ENCODE peak calls at places on chromosomes 3 and 15, in six cellular contexts. U is IMR-90, B is neuronal stem cell, N is H9, C is H1, K is trophoblast cell. W is an unnamed sample.

GRCh38 chr15:77634266-77634962 is 1.7 kb upstream of the LINGO1 start:
- DNase-seq in N (peak; percentile 95), K (peak; percentile 65), C (no peak), B (peak; percentile 71), U (peak; percentile 38), W (peak; percentile 51)

GRCh38 chr3:138682674-138683073 is 74.1 kb downstream of the FAIM start:
- DNase-seq in U (no peak), K (no peak), N (no peak), C (no peak), B (no peak), W (no peak)

GRCh38 chr3:186847437-186847836 is 4.9 kb downstream of the ADIPOQ start:
- DNase-seq in U (no peak), B (no peak), C (no peak), K (no peak), N (no peak), W (no peak)

GRCh38 chr3:79369306-79369705 is 398.5 kb downstream of the ROBO1 start:
- DNase-seq in U (peak; percentile 43), B (no peak), N (no peak), K (peak; percentile 16), C (no peak), W (peak; percentile 6)

GRCh38 chr15:51907136-51907862 is 64.3 kb downstream of the LEO1 start:
- DNase-seq in C (no peak), B (no peak), K (peak; percentile 91), U (peak; percentile 42), N (no peak), W (peak; percentile 31)

GRCh38 chr3:190865828-190866227 is 3.3 kb upstream of the GMNC start:
- DNase-seq in C (no peak), K (peak; percentile 43), N (no peak), U (no peak), B (no peak), W (no peak)

GRCh38 chr3:150412599-150413069 is 4.5 kb downstream of the TSC22D2 start:
- DNase-seq in B (no peak), U (peak; percentile 92), K (peak; percentile 47), C (no peak), N (no peak), W (peak; percentile 87)

GRCh38 chr3:72234394-72234793 is 449.4 kb upstream of the PROK2 start:
- DNase-seq in U (peak; percentile 50), K (peak; percentile 86), C (no peak), B (no peak), N (no peak), W (no peak)

GRCh38 chr3:79167651-79168416 is 600.0 kb downstream of the ROBO1 start:
- DNase-seq in B (no peak), C (no peak), N (no peak), K (peak; percentile 30), U (peak; percentile 97), W (peak; percentile 90)

GRCh38 chr3:102206506-102207145 is 228.2 kb upstream of the ZPLD1 start:
- DNase-seq in C (no peak), U (peak; percentile 79), B (no peak), K (peak; percentile 18), N (no peak), W (peak; percentile 86)

GRCh38 chr15:32706704-32707103 is 11.1 kb upstream of the GREM1 start:
- DNase-seq in N (no peak), C (no peak), U (no peak), K (no peak), B (no peak), W (peak; percentile 63)

GRCh38 chr3:51958603-51959521 is 3.7 kb downstream of the GPR62 start:
- DNase-seq in U (no peak), K (no peak), N (no peak), C (no peak), B (no peak), W (no peak)

GRCh38 chr3:128372281-128372680 is 94.4 kb downstream of the DNAJB8 start:
- DNase-seq in K (no peak), B (no peak), N (no peak), C (no peak), U (no peak), W (no peak)

GRCh38 chr3:15428539-15428938 is 1.1 kb downstream of the EAF1 start:
- DNase-seq in B (no peak), C (no peak), K (peak; percentile 61), U (peak; percentile 67), N (no peak), W (peak; percentile 65)

GRCh38 chr3:187958432-187959003 is 195.4 kb upstream of the LPP start:
- DNase-seq in U (no peak), C (no peak), K (no peak), B (no peak), N (no peak), W (no peak)

GRCh38 chr3:38138347-38139190 is at the start of gene MYD88:
- DNase-seq in U (peak; percentile 51), N (peak; percentile 79), B (peak; percentile 53), C (no peak), K (peak; percentile 71), W (peak; percentile 80)
- H2AK5ac ChIP-seq in U (peak within 1 kb of the TSS; percentile 80), N (no peak within 1 kb of the TSS), B (peak within 1 kb of the TSS; percentile 38), C (no peak within 1 kb of the TSS), K (peak within 1 kb of the TSS; percentile 7), W (peak within 1 kb of the TSS; percentile 57)

GRCh38 chr3:88412346-88412745 is 262.6 kb downstream of the C3orf38 start:
- DNase-seq in N (no peak), U (no peak), K (no peak), C (no peak), B (no peak), W (no peak)
- H2AFZ ChIP-seq in N (no peak overlapping the region), U (no peak overlapping the region), K (no peak overlapping the region), C (no peak overlapping the region), B (no peak overlapping the region), W (no peak overlapping the region)

DNA sequence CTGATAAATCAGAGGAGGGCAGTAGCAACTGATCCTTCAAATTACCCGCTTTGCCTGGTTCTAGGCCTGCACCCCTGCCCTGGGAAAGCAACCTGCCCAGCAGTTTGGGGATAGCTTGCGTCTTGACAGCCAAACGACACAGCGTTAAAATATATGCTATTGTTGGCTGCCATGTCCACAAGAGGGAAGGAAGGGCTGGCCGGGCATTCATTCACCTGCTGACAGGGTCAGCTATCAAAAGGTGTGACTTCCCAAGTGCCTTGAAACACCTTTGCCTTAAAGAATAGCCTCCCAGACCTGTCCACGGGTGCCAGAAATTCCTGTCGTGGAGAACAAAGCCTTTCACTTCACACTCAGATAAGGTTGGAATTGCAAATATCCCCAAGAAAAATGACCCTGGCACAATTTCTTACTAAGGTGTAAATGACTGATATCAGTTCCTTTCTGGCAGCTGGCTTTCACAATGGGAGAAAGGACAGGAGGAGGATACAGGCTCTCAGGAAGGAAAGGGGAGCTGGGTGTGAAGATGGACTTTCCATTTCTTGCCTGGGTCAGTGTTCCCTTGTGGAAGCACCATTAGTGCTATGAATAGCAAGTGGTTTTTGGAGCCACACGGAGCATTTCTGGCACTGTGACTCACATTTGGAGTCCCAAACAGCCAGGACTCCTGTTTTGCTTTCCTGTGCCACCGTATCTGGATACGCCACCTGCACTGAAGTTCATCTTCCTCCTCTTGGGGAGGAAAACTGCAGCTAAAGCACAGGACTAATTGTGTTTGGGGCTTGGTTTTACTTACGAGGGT is 19.2 kb downstream of the ALDH1A3 start:
- DNase-seq in B (no peak), U (no peak), C (no peak), K (peak; percentile 62), N (no peak), W (no peak)
- H2AK5ac ChIP-seq in B (no peak overlapping the region), U (no peak overlapping the region), C (no peak overlapping the region), K (no peak overlapping the region), N (no peak overlapping the region), W (no peak overlapping the region)

DNA sequence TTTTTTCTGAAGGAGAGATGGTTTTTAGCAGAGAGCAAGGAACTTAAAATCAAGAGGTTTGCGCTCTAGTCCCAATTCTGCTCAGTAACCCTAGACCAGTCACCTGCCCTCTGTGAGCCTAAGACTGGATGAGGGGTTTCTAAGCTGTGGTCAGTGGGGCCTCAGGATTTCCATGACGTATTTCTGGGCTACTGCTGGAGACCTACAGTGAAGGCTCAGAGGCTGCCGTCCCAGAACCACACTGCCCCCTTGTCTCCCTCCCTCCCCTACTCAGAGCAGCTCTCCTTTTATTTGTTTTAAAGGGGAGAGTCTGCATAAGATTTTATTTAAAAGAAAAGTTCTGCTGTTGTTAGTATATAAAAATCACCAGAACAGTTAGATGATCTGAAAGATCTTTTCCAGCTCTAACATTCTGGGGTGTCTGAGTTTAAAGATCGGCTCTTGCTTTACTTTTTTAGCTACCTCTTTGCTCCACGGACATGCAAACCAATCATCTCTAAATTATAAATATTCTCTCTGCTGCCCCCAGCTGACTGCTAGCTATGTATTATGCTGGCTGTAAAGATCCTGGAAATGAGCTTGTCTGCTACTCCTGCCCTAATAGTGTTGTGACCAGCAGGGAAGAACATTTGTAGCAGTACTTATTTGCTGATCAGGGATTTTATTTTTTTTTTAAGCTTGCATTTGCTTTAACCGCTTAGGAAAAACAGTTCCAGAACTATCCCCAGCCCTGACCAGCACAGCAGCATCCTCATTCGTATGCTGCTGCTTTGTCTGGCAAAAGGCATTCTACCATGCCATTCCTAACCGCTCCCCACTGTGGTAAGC is 28.6 kb upstream of the NDUFB4 start:
- DNase-seq in B (no peak), U (peak; percentile 47), K (peak; percentile 31), N (no peak), C (no peak), W (peak; percentile 40)
- H2AFZ ChIP-seq in B (peak overlapping the region; percentile 84), U (no peak overlapping the region), K (no peak overlapping the region), N (peak overlapping the region; percentile 34), C (peak overlapping the region; percentile 93), W (no peak overlapping the region)

GRCh38 chr3:66441692-66442091 is 59.1 kb downstream of the LRIG1 start:
- DNase-seq in B (no peak), U (no peak), C (no peak), N (no peak), K (no peak), W (no peak)
- H2AK5ac ChIP-seq in B (no peak overlapping the region), U (peak overlapping the region; percentile 92), C (peak overlapping the region; percentile 41), N (no peak overlapping the region), K (no peak overlapping the region), W (peak overlapping the region; percentile 42)

GRCh38 chr3:64484289-64484992 is 203.4 kb downstream of the ADAMTS9 start:
- DNase-seq in C (peak; percentile 73), U (peak; percentile 80), B (peak; percentile 78), N (peak; percentile 82), K (peak; percentile 87), W (peak; percentile 84)
- H2AFZ ChIP-seq in C (peak overlapping the region; percentile 79), U (peak overlapping the region; percentile 57), B (peak overlapping the region; percentile 57), N (no peak overlapping the region), K (peak overlapping the region; percentile 14), W (no peak overlapping the region)

GRCh38 chr3:50314342-50314741 is 8.2 kb downstream of the HYAL2 start:
- DNase-seq in B (no peak), N (no peak), C (no peak), U (no peak), K (no peak), W (no peak)
- H2AK5ac ChIP-seq in B (no peak overlapping the region), N (no peak overlapping the region), C (no peak overlapping the region), U (no peak overlapping the region), K (no peak overlapping the region), W (peak overlapping the region; percentile 41)

GRCh38 chr15:73986055-73986775 is 5.9 kb downstream of the STOML1 start:
- DNase-seq in B (no peak), C (no peak), N (no peak), K (no peak), U (no peak), W (peak; percentile 59)

GRCh38 chr15:73989001-73989798 is 2.9 kb downstream of the STOML1 start:
- DNase-seq in C (no peak), N (no peak), U (peak; percentile 86), K (no peak), B (no peak), W (peak; percentile 92)

GRCh38 chr15:73988075-73988969 is 3.8 kb downstream of the STOML1 start:
- DNase-seq in C (no peak), B (no peak), U (peak; percentile 71), N (no peak), K (peak; percentile 29), W (no peak)

GRCh38 chr15:73986776-73987056 is 5.4 kb downstream of the STOML1 start:
- DNase-seq in U (no peak), K (no peak), C (no peak), B (no peak), N (no peak), W (no peak)

GRCh38 chr15:73987646-73988045 is 4.4 kb downstream of the STOML1 start:
- DNase-seq in U (no peak), K (no peak), N (no peak), B (no peak), C (no peak), W (no peak)
- H2AFZ ChIP-seq in U (no peak overlapping the region), K (no peak overlapping the region), N (no peak overlapping the region), B (no peak overlapping the region), C (no peak overlapping the region), W (no peak overlapping the region)